ENCODE peak calls at places on chromosomes 2 and 18, in four cellular contexts. One of them, this sample, is unnamed.

GRCh38 chr2:228048838-228049490 is 132.5 kb downstream of the SPHKAP start:
- DNase-seq in OCI-LY7: peak; percentile 2
- DNase-seq in B cell: no peak
- DNase-seq in GM12865: peak; percentile 24
- DNase-seq in this sample: peak; percentile 2

GRCh38 chr18:24616638-24617037 is 156.2 kb downstream of the HRH4 start:
- DNase-seq in OCI-LY7: no peak
- DNase-seq in B cell: no peak
- DNase-seq in GM12865: no peak
- DNase-seq in this sample: no peak

GRCh38 chr2:45654250-45654649 is 2.8 kb downstream of the PRKCE start:
- DNase-seq in OCI-LY7: no peak
- DNase-seq in B cell: no peak
- DNase-seq in GM12865: no peak
- DNase-seq in this sample: no peak

GRCh38 chr2:134391751-134392160 is 137.9 kb downstream of the MGAT5 start:
- DNase-seq in OCI-LY7: no peak
- DNase-seq in B cell: no peak
- DNase-seq in GM12865: peak; percentile 55
- DNase-seq in this sample: no peak

GRCh38 chr2:157596992-157597681 is 31.5 kb downstream of the ACVR1C start:
- DNase-seq in OCI-LY7: no peak
- DNase-seq in B cell: peak; percentile 66
- DNase-seq in GM12865: peak; percentile 52
- DNase-seq in this sample: peak; percentile 71

GRCh38 chr2:160006466-160006865 is 55.9 kb downstream of the PLA2R1 start:
- DNase-seq in OCI-LY7: no peak
- DNase-seq in B cell: no peak
- DNase-seq in GM12865: no peak
- DNase-seq in this sample: no peak

GRCh38 chr2:26469092-26469710 is 8.7 kb downstream of the OTOF start:
- DNase-seq in OCI-LY7: peak; percentile 66
- DNase-seq in B cell: no peak
- DNase-seq in GM12865: peak; percentile 84
- DNase-seq in this sample: peak; percentile 86

GRCh38 chr18:8623549-8624106 is 14.4 kb downstream of the RAB12 start:
- DNase-seq in OCI-LY7: no peak
- DNase-seq in B cell: no peak
- DNase-seq in GM12865: peak; percentile 69
- DNase-seq in this sample: no peak

GRCh38 chr2:47046271-47046670 is 108.8 kb downstream of the STPG4 start:
- DNase-seq in OCI-LY7: no peak
- DNase-seq in B cell: no peak
- DNase-seq in GM12865: no peak
- DNase-seq in this sample: no peak

GRCh38 chr18:71443726-71444480 is 1100.2 kb downstream of the CBLN2 start:
- DNase-seq in OCI-LY7: no peak
- DNase-seq in B cell: no peak
- DNase-seq in GM12865: no peak
- DNase-seq in this sample: no peak

DNA sequence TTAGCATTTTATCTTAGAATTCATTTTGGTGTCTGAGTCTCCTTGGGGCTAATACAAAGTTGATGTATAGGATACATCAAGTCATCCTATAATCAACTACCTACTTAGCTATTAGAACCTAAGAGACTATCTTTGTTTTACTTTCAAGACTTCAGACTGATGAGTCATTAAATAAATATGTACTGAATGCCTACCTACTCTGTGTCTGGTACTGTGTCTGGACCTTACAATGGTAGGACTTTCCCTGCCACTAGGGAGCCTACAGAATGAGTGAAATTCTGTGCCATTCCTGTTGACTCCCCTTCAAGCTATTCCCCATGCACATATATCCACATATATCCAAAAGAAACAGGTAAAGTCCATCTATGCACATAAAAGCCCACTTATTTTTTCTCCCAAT is 114.5 kb downstream of the ERBB4 start:
- DNase-seq in OCI-LY7: no peak
- DNase-seq in B cell: no peak
- DNase-seq in GM12865: no peak
- DNase-seq in this sample: no peak
- TF ChIP-seq CTCF in OCI-LY7: no peak
- TF ChIP-seq CTCF in B cell: no peak
- TF ChIP-seq CTCF in GM12865: no peak
- TF ChIP-seq CTCF in this sample: no peak

GRCh38 chr2:220051716-220052115 is 424.3 kb downstream of the SLC4A3 start:
- DNase-seq in OCI-LY7: no peak
- DNase-seq in B cell: no peak
- DNase-seq in GM12865: no peak
- DNase-seq in this sample: no peak

GRCh38 chr2:220057922-220058321 is 430.5 kb downstream of the SLC4A3 start:
- DNase-seq in OCI-LY7: no peak
- DNase-seq in B cell: no peak
- DNase-seq in GM12865: no peak
- DNase-seq in this sample: no peak

GRCh38 chr2:220053919-220054318 is 426.5 kb downstream of the SLC4A3 start:
- DNase-seq in OCI-LY7: peak; percentile 3
- DNase-seq in B cell: no peak
- DNase-seq in GM12865: peak; percentile 9
- DNase-seq in this sample: no peak
- TF ChIP-seq CTCF in OCI-LY7: peak; percentile 61
- TF ChIP-seq CTCF in B cell: no peak
- TF ChIP-seq CTCF in GM12865: peak; percentile 19
- TF ChIP-seq CTCF in this sample: no peak

DNA sequence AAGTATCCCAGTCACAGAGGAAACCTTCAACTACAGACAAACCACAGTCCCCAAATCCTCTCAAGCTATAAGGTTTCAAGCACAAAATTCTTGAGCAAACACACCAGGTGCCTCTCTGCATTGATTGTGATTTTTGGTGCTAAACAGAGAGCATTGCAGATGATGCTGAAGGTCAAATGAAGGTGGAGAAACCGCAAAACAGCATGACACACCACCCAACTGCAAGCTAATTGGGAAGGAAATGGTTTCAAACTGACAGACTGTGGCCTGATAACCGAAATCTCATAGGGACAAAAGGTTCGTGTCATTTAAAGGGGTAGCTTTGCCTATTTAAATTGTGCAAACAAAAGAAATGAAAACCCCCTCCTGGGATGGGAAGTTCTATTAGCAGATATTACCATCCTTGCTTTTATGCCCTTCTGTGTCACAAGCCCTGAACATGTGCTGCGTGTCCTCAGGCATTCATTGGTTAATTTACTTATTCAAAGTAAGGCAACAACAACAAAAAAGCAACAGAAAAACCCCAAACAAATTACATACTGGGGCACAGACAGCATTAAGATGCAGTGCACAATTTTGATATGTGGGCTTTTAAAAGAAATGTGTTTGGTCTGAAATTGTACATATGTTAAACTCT is 154.9 kb downstream of the AQP4 start:
- DNase-seq in OCI-LY7: peak; percentile 5
- DNase-seq in B cell: no peak
- DNase-seq in GM12865: peak; percentile 84
- DNase-seq in this sample: peak; percentile 34
- TF ChIP-seq CTCF in OCI-LY7: no peak
- TF ChIP-seq CTCF in B cell: no peak
- TF ChIP-seq CTCF in GM12865: no peak
- TF ChIP-seq CTCF in this sample: no peak

GRCh38 chr2:8882094-8882493 is 44.7 kb upstream of the KIDINS220 start:
- DNase-seq in OCI-LY7: no peak
- DNase-seq in B cell: no peak
- DNase-seq in GM12865: peak; percentile 25
- DNase-seq in this sample: no peak
- TF ChIP-seq CTCF in OCI-LY7: peak; percentile 56
- TF ChIP-seq CTCF in B cell: no peak
- TF ChIP-seq CTCF in GM12865: no peak
- TF ChIP-seq CTCF in this sample: no peak

DNA sequence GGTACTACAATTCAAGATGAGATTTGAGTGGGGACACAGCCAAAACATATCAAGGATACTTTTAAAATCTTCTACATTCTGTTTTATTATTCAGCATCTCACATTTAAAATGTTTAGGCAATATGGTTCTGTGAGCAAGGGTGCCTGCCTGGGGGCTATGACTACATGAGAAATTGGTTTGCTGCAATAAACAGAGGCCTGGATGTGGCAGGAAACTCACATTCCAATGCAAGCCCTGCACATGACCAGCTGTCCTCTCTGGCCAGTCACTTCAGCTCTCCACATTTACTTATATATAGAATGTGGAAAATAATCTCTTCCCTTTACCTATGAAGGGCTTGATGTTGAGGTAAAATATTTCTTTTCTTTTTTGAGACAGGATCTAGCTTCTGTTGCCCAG is 193.4 kb downstream of the LRRTM1 start:
- DNase-seq in OCI-LY7: no peak
- DNase-seq in B cell: no peak
- DNase-seq in GM12865: no peak
- DNase-seq in this sample: no peak
- TF ChIP-seq CTCF in OCI-LY7: no peak
- TF ChIP-seq CTCF in B cell: no peak
- TF ChIP-seq CTCF in GM12865: no peak
- TF ChIP-seq CTCF in this sample: no peak

DNA sequence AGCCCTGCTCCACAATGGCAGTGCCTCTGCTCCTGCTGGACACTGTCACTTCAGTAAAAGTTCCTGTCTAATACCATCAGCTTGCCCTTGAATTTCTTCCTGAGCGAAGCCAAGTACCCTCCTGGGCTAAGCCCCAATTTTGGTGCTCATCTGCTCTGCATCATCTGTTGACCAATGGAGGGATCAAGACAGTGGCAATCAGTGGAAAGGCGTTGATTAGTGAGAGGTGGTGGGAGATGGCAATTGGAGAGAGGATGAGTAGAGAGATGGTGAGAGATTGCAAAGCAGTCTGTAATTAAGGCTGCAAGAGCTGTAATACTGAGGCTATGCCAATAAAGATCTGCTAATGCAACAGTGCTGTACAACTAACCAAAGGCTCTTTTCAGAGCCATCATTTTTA is 299.4 kb upstream of the CDH2 start:
- DNase-seq in OCI-LY7: no peak
- DNase-seq in B cell: no peak
- DNase-seq in GM12865: no peak
- DNase-seq in this sample: no peak
- TF ChIP-seq CTCF in OCI-LY7: no peak
- TF ChIP-seq CTCF in B cell: no peak
- TF ChIP-seq CTCF in GM12865: no peak
- TF ChIP-seq CTCF in this sample: no peak

This sample was measured in activated CD8-positive, alpha-beta T cell treated with anti-CD3 and anti-CD28 coated beads for 36 hours.